ENCODE peak calls at places on chromosomes 6 and 20, in five cellular contexts. Q is CD4-positive, CD25-positive, alpha-beta regulatory T cell; F is CD4-positive, alpha-beta memory T cell; Z is uterus; Y is cardiac muscle cell. K is an unnamed sample. For H3K9me3, the result is how much of the 10 kb centered on the place peaks cover.

GRCh38 chr20:24018796-24019195 is 30.2 kb upstream of the GGTLC1 start:
- DNase-seq in F (no peak), Y (no peak), Q (no peak), Z (no peak), K (no peak)

GRCh38 chr6:86765211-86765610 is 172.1 kb upstream of the HTR1E start:
- DNase-seq in Y (no peak), Q (no peak), F (no peak), Z (no peak), K (no peak)

GRCh38 chr6:119814609-119815400 is 465.2 kb upstream of the MAN1A1 start:
- DNase-seq in Y (no peak), F (no peak), Q (no peak), Z (no peak), K (no peak)

GRCh38 chr20:40741507-40742106 is 52.6 kb upstream of the MAFB start:
- DNase-seq in F (peak), Z (no peak), Y (peak), Q (peak), K (peak)

GRCh38 chr20:23501926-23502325 is 11.0 kb downstream of the CST8 start:
- DNase-seq in Q (no peak), Y (no peak), Z (no peak), F (no peak), K (no peak)

GRCh38 chr6:109961666-109962065 is 16.4 kb upstream of the GPR6 start:
- DNase-seq in F (no peak), Z (no peak), Y (no peak), Q (no peak), K (no peak)

GRCh38 chr6:36227379-36228344 is 31.1 kb downstream of the BRPF3 start:
- DNase-seq in Y (no peak), Z (no peak), F (no peak), Q (no peak), K (no peak)

GRCh38 chr6:26473429-26473757 is 15.6 kb downstream of the BTN2A1 start:
- DNase-seq in Z (no peak), Q (no peak), F (no peak), Y (no peak), K (no peak)

GRCh38 chr6:43812850-43813584 is 43.0 kb downstream of the VEGFA start:
- DNase-seq in F (no peak), Z (no peak), Q (peak), Y (no peak), K (peak)

GRCh38 chr6:151681426-151682059 is 125.9 kb upstream of the ESR1 start:
- DNase-seq in F (no peak), Z (peak), Y (no peak), Q (peak), K (no peak)

GRCh38 chr6:35047265-35048011 is 93.7 kb downstream of the TCP11 start:
- DNase-seq in Z (no peak), Q (peak), Y (no peak), F (no peak), K (no peak)

GRCh38 chr6:165662671-165663282 is at the start of gene PDE10A:
- DNase-seq in Q (peak), Y (peak), Z (peak), F (no peak), K (no peak)

GRCh38 chr20:13990465-13990864 is at the start of gene SEL1L2:
- DNase-seq in Q (no peak), F (no peak), Z (no peak), Y (peak), K (no peak)

GRCh38 chr20:41889871-41890224 is 271.7 kb upstream of the CHD6 start:
- DNase-seq in Q (no peak), F (no peak), Y (no peak), Z (no peak), K (no peak)

GRCh38 chr6:8195040-8195713 is 92.8 kb upstream of the EEF1E1 start:
- DNase-seq in Q (no peak), F (no peak), Z (no peak), Y (peak), K (no peak)

GRCh38 chr20:19737025-19737424 is 21.0 kb upstream of the RIN2 start:
- DNase-seq in Z (no peak), Q (no peak), F (no peak), Y (no peak), K (no peak)

GRCh38 chr6:130324657-130325056 is 41.2 kb upstream of the TMEM200A start:
- DNase-seq in F (no peak), Q (no peak), Z (no peak), Y (no peak), K (no peak)

GRCh38 chr6:36478051-36478526 is 35.3 kb downstream of the KCTD20 start:
- DNase-seq in Y (peak), Q (no peak), F (no peak), Z (no peak), K (no peak)

GRCh38 chr6:2103644-2104523 is 141.5 kb downstream of the GMDS start:
- DNase-seq in Q (peak), Y (peak), Z (no peak), F (peak), K (no peak)

GRCh38 chr6:41430875-41431274 is 95.5 kb downstream of the NCR2 start:
- DNase-seq in F (no peak), Q (no peak), Y (no peak), Z (no peak), K (no peak)

GRCh38 chr20:21509597-21510331 is 4.1 kb downstream of the NKX2-2 start:
- DNase-seq in Y (no peak), Z (no peak), F (no peak), Q (no peak), K (no peak)

GRCh38 chr20:38997622-38998021 is 35.5 kb downstream of the DHX35 start:
- DNase-seq in Q (peak), Y (no peak), Z (no peak), F (no peak), K (no peak)

GRCh38 chr6:136226027-136226673 is 24.0 kb downstream of the MTFR2 start:
- DNase-seq in Z (peak), F (peak), Q (peak), Y (peak), K (peak)

GRCh38 chr6:110363748-110364147 is 5.6 kb upstream of the METTL24 start:
- DNase-seq in Q (no peak), Z (no peak), Y (no peak), F (no peak), K (no peak)

GRCh38 chr6:26568601-26569432 is 27.9 kb upstream of the ABT1 start:
- DNase-seq in Z (peak), F (peak), Y (peak), Q (peak), K (peak)

GRCh38 chr6:110385458-110385863 is 27.3 kb upstream of the METTL24 start:
- DNase-seq in F (no peak), Z (no peak), Y (no peak), Q (no peak), K (no peak)

GRCh38 chr20:64108731-64109389 is 1.5 kb upstream of the NPBWR2 start:
- DNase-seq in Z (peak), Q (no peak), Y (no peak), F (no peak), K (no peak)

GRCh38 chr6:106858653-106859092 is 115.9 kb downstream of the CD24 start:
- DNase-seq in F (no peak), Z (peak), Y (no peak), Q (no peak), K (no peak)

GRCh38 chr6:163790296-163790840 is 375.9 kb downstream of the QKI start:
- DNase-seq in Y (no peak), Q (no peak), F (no peak), Z (no peak), K (no peak)

GRCh38 chr20:60815656-60816055 is 436.4 kb upstream of the CDH4 start:
- DNase-seq in F (no peak), Z (no peak), Q (no peak), Y (no peak), K (no peak)

GRCh38 chr6:36373368-36374009 is 14.0 kb downstream of the ETV7 start:
- DNase-seq in F (no peak), Q (no peak), Z (no peak), Y (no peak), K (no peak)

GRCh38 chr6:134491473-134491872 is 173.6 kb upstream of the SGK1 start:
- DNase-seq in Y (no peak), Q (no peak), F (no peak), Z (no peak), K (no peak)

GRCh38 chr6:44176130-44176934 is 17.7 kb downstream of the CAPN11 start:
- DNase-seq in F (no peak), Z (no peak), Q (no peak), Y (no peak), K (no peak)

GRCh38 chr6:56255370-56255769 is 8.0 kb upstream of the COL21A1 start:
- DNase-seq in Q (no peak), F (no peak), Y (no peak), Z (no peak), K (no peak)

GRCh38 chr20:45014671-45015415 is 48.5 kb downstream of the STK4 start:
- DNase-seq in F (no peak), Q (no peak), Y (no peak), Z (no peak), K (no peak)

GRCh38 chr20:18440403-18440802 is 26.4 kb downstream of the DZANK1 start:
- DNase-seq in F (no peak), Z (no peak), Q (no peak), Y (no peak), K (no peak)

GRCh38 chr20:18443841-18444240 is 23.0 kb downstream of the DZANK1 start:
- DNase-seq in Z (no peak), F (no peak), Q (no peak), Y (no peak), K (no peak)
- H3K9me3 ChIP-seq in Z (under half), F (under half), Q (under half), Y (under half), K (under half)

GRCh38 chr20:4064118-4064962 is 49.0 kb upstream of the RNF24 start:
- DNase-seq in F (no peak), Z (peak), Q (no peak), Y (peak), K (peak)
- H3K4me3 ChIP-seq in F (no peak), Z (no peak), Q (no peak), Y (no peak), K (no peak)

GRCh38 chr20:49279677-49280462 is 2.0 kb upstream of the ZNFX1 start:
- DNase-seq in Z (no peak), Y (no peak), Q (peak), F (no peak), K (no peak)

GRCh38 chr20:49281913-49282467 is 4.1 kb upstream of the ZNFX1 start:
- DNase-seq in Q (no peak), Y (no peak), F (no peak), Z (no peak), K (no peak)

GRCh38 chr20:49278817-49279676 is 1.2 kb upstream of the ZNFX1 start:
- DNase-seq in F (no peak), Z (no peak), Y (no peak), Q (no peak), K (peak)

GRCh38 chr20:49281059-49281912 is 3.4 kb upstream of the ZNFX1 start:
- DNase-seq in Q (no peak), Y (no peak), Z (no peak), F (no peak), K (no peak)

GRCh38 chr20:49280463-49281058 is 2.7 kb upstream of the ZNFX1 start:
- DNase-seq in Q (no peak), F (no peak), Y (no peak), Z (no peak), K (no peak)
- H3K9me3 ChIP-seq in Q (half or more), F (under half), Y (under half), Z (under half), K (under half)

DNA sequence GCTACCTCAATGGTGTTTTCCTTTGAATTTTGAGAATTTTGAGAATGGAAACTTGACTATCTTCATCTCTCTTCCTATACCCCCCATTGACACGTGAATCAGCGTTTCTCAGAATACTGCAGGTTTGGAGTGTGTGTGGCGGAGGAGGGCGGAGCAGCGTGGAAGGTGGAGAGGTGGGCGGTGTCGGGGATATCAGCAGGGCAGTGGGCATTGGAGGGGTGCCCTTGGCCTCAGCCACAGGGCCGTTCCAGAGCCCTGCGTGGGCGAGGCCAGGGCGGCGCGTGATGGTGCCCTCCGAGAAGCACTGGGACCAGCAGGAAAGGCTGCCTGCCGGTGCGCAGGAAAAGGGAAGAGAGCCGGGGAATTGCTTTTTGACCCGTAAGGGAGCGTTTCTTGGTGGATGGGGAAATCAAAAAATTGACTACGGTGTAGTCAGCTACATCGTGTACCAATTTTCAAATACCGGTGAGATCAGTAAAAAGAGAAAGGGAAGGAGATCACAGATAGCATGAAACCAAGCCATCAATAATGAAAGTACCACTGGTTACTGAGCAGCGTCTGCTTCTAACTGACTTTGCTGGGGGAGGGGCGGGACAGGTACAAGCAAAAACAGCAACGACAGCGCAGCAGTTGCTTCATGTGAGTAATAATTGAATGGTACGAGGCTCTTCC is 82.7 kb upstream of the DUSP22 start:
- DNase-seq in Y (no peak), Q (peak), Z (no peak), F (peak), K (no peak)
- H3K4me3 ChIP-seq in Y (no peak), Q (peak), Z (no peak), F (peak), K (no peak)

GRCh38 chr6:82458147-82458546 is 94.5 kb downstream of the TPBG start:
- DNase-seq in Y (no peak), F (no peak), Q (no peak), Z (no peak), K (no peak)
- H3K9me3 ChIP-seq in Y (under half), F (under half), Q (under half), Z (under half), K (under half)

DNA sequence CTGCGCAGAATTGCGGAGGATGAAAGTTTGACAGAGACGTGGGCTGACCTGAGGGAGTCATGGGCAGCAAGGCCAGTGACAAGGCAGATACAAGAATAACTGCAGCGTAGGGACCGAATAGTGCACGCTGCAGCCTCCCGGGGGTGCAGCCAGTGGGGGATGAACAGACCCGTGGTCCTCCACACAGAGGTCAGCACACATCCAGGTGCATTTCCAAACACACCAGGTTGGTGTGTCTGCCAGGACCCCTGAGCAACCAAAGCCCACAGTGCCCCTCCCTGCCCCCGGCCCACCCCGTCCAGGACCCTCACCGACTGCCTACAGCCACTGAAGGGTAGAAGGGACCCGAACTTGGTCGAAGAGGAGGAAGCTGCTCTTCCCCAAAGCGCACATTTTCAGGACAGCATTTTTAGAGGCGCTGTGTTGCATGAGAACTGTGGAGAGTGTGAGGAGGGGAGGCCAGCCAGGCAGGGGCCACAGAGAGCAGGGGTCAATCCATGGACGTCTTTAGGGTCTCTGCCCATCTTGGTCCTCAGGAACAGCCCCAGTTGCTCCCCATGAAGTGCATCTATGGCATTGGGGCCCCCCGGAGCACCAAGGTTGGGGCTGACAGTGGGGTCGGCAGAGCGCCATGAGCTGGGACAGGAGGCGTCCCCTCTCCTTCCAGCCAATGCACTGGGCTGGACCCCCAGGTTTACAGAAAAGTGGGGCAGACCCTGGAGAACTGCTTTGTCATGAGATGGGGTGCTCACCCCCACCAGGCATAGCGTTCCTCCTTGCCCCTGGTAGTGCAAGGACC is 157.8 kb upstream of the AFDN start:
- DNase-seq in F (no peak), Q (no peak), Y (no peak), Z (no peak), K (no peak)
- H3K4me3 ChIP-seq in F (no peak), Q (no peak), Y (no peak), Z (no peak), K (no peak)

K was measured in lung.